ENCODE peak calls at places on chromosomes 16 and 17, in nine cellular contexts. T, I, R, F, O, N, Y, B and W are unnamed samples.

GRCh38 chr16:27414803-27415431 is 12.9 kb downstream of the IL21R start:
- DNase-seq in T (no peak), I (no peak), R (no peak), F (no peak), O (no peak), N (no peak), Y (no peak), B (no peak), W (no peak)

GRCh38 chr17:7444682-7445010 is 215 bp upstream of the CHRNB1 start:
- DNase-seq in T (no peak), I (no peak), R (no peak), F (no peak), O (no peak), N (no peak), Y (no peak), B (no peak), W (no peak)

GRCh38 chr16:27924411-27925118 is 138.9 kb downstream of the GSG1L start:
- DNase-seq in T (no peak), I (no peak), R (no peak), F (peak; percentile 29), O (no peak), N (no peak), Y (peak; percentile 1), B (no peak), W (no peak)

GRCh38 chr16:27628216-27628945 is 78.4 kb downstream of the KATNIP start:
- DNase-seq in T (no peak), I (no peak), R (no peak), F (no peak), O (no peak), N (no peak), Y (no peak), B (peak; percentile 62), W (no peak)

GRCh38 chr17:76736349-76737081 is 616 bp downstream of the SRSF2 start:
- DNase-seq in T (peak; percentile 57), I (peak; percentile 88), R (no peak), F (peak; percentile 80), O (peak; percentile 84), N (peak; percentile 54), Y (peak; percentile 50), B (peak; percentile 79), W (no peak)

GRCh38 chr16:70700101-70701020 is 14.5 kb upstream of the MTSS2 start:
- DNase-seq in T (no peak), I (peak; percentile 65), R (no peak), F (no peak), O (peak; percentile 77), N (peak; percentile 72), Y (no peak), B (no peak), W (no peak)

GRCh38 chr17:45851464-45851863 is 6.8 kb downstream of the SPPL2C start:
- DNase-seq in T (no peak), I (no peak), R (no peak), F (no peak), O (no peak), N (no peak), Y (no peak), B (no peak), W (no peak)

GRCh38 chr17:38551121-38551520 is 54.6 kb downstream of the SRCIN1 start:
- DNase-seq in T (no peak), I (no peak), R (no peak), F (no peak), O (no peak), N (no peak), Y (no peak), B (no peak), W (no peak)

DNA sequence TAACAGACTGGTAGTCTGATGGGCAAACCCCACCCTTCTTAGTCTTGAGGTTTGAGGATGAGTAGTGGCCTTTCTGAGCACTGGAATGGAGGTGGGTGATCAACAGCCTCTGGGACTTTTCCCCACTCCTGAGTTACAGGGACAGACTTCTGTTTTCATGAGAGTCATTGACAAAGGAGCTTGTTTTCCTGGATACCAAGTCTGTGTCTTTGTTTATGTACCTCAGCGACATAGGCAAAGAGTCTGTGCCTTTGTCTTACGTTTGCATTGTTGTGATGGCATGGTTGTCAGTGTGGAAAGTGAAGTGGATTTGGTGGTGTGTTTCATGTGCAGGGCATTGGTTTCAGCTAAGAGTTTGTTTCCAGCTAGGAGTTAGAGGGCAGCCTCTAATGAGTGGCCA is 17.5 kb downstream of the EPN2 start:
- DNase-seq in T (no peak), I (no peak), R (no peak), F (no peak), O (no peak), N (no peak), Y (no peak), B (no peak), W (no peak)
- H3K4me3 ChIP-seq in T (no peak overlapping the region), I (no peak overlapping the region), R (no peak overlapping the region), F (no peak overlapping the region), O (no peak overlapping the region), N (no peak overlapping the region), Y (no peak overlapping the region), B (no peak overlapping the region), W (no peak overlapping the region)

GRCh38 chr16:4668313-4668960 is 24.9 kb upstream of the NUDT16L1 start:
- DNase-seq in T (no peak), I (no peak), R (no peak), F (no peak), O (no peak), N (no peak), Y (no peak), B (no peak), W (no peak)

GRCh38 chr16:4667203-4667983 is 26.0 kb upstream of the NUDT16L1 start:
- DNase-seq in T (no peak), I (no peak), R (no peak), F (no peak), O (no peak), N (no peak), Y (no peak), B (no peak), W (no peak)

GRCh38 chr16:4664538-4665418 is 28.6 kb upstream of the NUDT16L1 start:
- DNase-seq in T (no peak), I (peak; percentile 78), R (no peak), F (no peak), O (peak; percentile 45), N (no peak), Y (peak; percentile 23), B (peak; percentile 87), W (no peak)

GRCh38 chr16:4663756-4664465 is 29.5 kb upstream of the NUDT16L1 start:
- DNase-seq in T (no peak), I (peak; percentile 80), R (no peak), F (peak; percentile 51), O (peak; percentile 53), N (peak; percentile 45), Y (peak; percentile 21), B (peak; percentile 60), W (no peak)

GRCh38 chr16:4666537-4667202 is 26.7 kb upstream of the NUDT16L1 start:
- DNase-seq in T (no peak), I (no peak), R (no peak), F (no peak), O (no peak), N (no peak), Y (no peak), B (no peak), W (no peak)
- TF ChIP-seq CTCF in T (no peak), I (no peak), R (no peak), F (no peak), O (no peak), N (no peak), Y (no peak), B (no peak), W (peak; percentile 9)

GRCh38 chr16:67936876-67937605 is 391 bp upstream of the PSMB10 start:
- DNase-seq in T (peak; percentile 45), I (no peak), R (no peak), F (no peak), O (no peak), N (no peak), Y (no peak), B (no peak), W (no peak)

GRCh38 chr16:67935096-67935401 is 1.6 kb downstream of the PSMB10 start:
- DNase-seq in T (no peak), I (no peak), R (no peak), F (no peak), O (no peak), N (no peak), Y (no peak), B (no peak), W (no peak)

GRCh38 chr16:67934306-67935095 is 2.1 kb downstream of the PSMB10 start:
- DNase-seq in T (no peak), I (no peak), R (no peak), F (no peak), O (no peak), N (no peak), Y (no peak), B (no peak), W (no peak)

GRCh38 chr16:67936124-67936875 is at the start of gene PSMB10:
- DNase-seq in T (no peak), I (peak; percentile 77), R (no peak), F (peak; percentile 66), O (peak; percentile 57), N (no peak), Y (peak; percentile 64), B (peak; percentile 83), W (no peak)

GRCh38 chr16:67935402-67936123 is 1.1 kb downstream of the PSMB10 start:
- DNase-seq in T (peak; percentile 92), I (peak; percentile 98), R (peak; percentile 68), F (peak; percentile 94), O (peak; percentile 94), N (peak; percentile 94), Y (peak; percentile 92), B (peak; percentile 98), W (peak; percentile 56)
- H3K4me3 ChIP-seq in T (peak overlapping the region; percentile 96), I (peak overlapping the region; percentile 97), R (peak overlapping the region; percentile 97), F (peak overlapping the region; percentile 73), O (peak overlapping the region; percentile 91), N (peak overlapping the region; percentile 93), Y (peak overlapping the region; percentile 95), B (peak overlapping the region; percentile 84), W (peak overlapping the region; percentile 77)

GRCh38 chr17:14297161-14297851 is 3.6 kb upstream of the HS3ST3B1 start:
- DNase-seq in T (peak; percentile 77), I (peak; percentile 54), R (no peak), F (peak; percentile 84), O (peak; percentile 21), N (no peak), Y (peak; percentile 61), B (no peak), W (no peak)
- TF ChIP-seq CTCF in T (peak; percentile 40), I (peak; percentile 37), R (peak; percentile 48), F (peak; percentile 54), O (peak; percentile 43), N (peak; percentile 16), Y (peak; percentile 29), B (no peak), W (peak; percentile 13)

DNA sequence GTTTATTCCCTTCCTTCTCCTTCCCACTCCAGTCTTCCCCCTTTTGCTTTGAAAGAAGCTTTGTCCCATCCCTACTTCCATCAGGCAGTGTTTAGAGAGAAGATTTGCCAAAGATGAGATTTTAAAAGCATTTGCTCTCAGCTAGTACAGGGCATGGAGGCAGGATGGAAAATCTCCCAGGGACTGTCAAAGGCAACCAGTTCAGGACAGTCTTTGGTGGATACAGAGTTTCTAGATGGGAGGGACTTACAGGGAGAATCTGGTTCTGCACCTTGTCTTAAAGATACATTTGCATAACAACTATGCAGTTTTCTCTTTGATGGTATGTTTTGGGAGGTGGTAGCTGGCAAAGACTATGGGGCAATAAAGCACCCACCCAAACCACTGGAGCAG is 26.2 kb downstream of the CHD9 start:
- DNase-seq in T (no peak), I (no peak), R (no peak), F (no peak), O (no peak), N (no peak), Y (no peak), B (no peak), W (no peak)
- H3K4me3 ChIP-seq in T (no peak overlapping the region), I (no peak overlapping the region), R (no peak overlapping the region), F (no peak overlapping the region), O (no peak overlapping the region), N (no peak overlapping the region), Y (no peak overlapping the region), B (no peak overlapping the region), W (no peak overlapping the region)